ENCODE peak calls at places on chromosomes 1 and 21, in ten cellular contexts. X is H9, G is ovary, Z is astrocyte of the spinal cord, M is uterus, H is dorsolateral prefrontal cortex, V is kidney, N is transverse colon, T is HL-60, Q is AG09309. F is an unnamed sample.

GRCh38 chr1:41724248-41724647 is 194.5 kb downstream of the HIVEP3 start:
- DNase-seq in N (no peak), T (no peak), G (no peak), Q (no peak), V (no peak), H (no peak), M (no peak), Z (no peak), X (no peak), F (no peak)

GRCh38 chr1:44260792-44261474 is 47.7 kb downstream of the DMAP1 start:
- DNase-seq in Q (no peak), V (no peak), X (no peak), N (peak), M (no peak), H (no peak), Z (no peak), T (no peak), G (no peak), F (no peak)

GRCh38 chr1:47656719-47657685 is 219.2 kb downstream of the FOXD2 start:
- DNase-seq in V (peak), Z (peak), T (no peak), N (no peak), X (peak), M (peak), H (no peak), G (no peak), Q (no peak), F (no peak)

GRCh38 chr1:15384301-15384901 is 25.3 kb upstream of the EFHD2 start:
- DNase-seq in H (peak), V (no peak), M (no peak), T (no peak), Z (peak), Q (no peak), X (peak), N (peak), G (no peak), F (no peak)

GRCh38 chr1:25807480-25808390 is 7.7 kb downstream of the SELENON start:
- DNase-seq in V (peak), H (no peak), G (no peak), Z (no peak), T (no peak), N (no peak), M (no peak), Q (no peak), X (no peak), F (no peak)

GRCh38 chr1:3012511-3013291 is 8.6 kb upstream of the ACTRT2 start:
- DNase-seq in M (peak), N (peak), H (peak), G (peak), X (peak), Q (no peak), Z (peak), V (peak), T (no peak), F (no peak)

GRCh38 chr1:198118136-198118535 is 38.7 kb upstream of the NEK7 start:
- DNase-seq in Q (peak), M (peak), X (no peak), H (no peak), V (peak), N (peak), T (no peak), Z (peak), G (peak), F (no peak)

GRCh38 chr1:41882068-41882477 is 36.6 kb downstream of the HIVEP3 start:
- DNase-seq in Z (no peak), H (no peak), X (no peak), T (no peak), V (no peak), M (no peak), N (peak), Q (no peak), G (no peak), F (no peak)

GRCh38 chr1:230231739-230232075 is 164.7 kb downstream of the GALNT2 start:
- DNase-seq in N (peak), T (no peak), V (peak), Z (peak), H (no peak), X (no peak), Q (no peak), G (peak), M (no peak), F (no peak)

GRCh38 chr1:95035536-95035935 is 37.2 kb downstream of the ALG14 start:
- DNase-seq in T (no peak), N (no peak), X (no peak), G (no peak), Q (peak), V (no peak), H (no peak), M (no peak), Z (peak), F (no peak)

GRCh38 chr1:116737020-116737854 is 17.0 kb upstream of the CD2 start:
- DNase-seq in G (no peak), V (no peak), M (peak), H (peak), Z (peak), X (peak), N (peak), T (peak), Q (peak), F (no peak)

GRCh38 chr1:4730078-4730477 is 75.7 kb downstream of the AJAP1 start:
- DNase-seq in X (no peak), M (no peak), Q (no peak), G (no peak), T (no peak), N (no peak), Z (no peak), H (no peak), V (no peak), F (no peak)

GRCh38 chr1:27473755-27474154 is 16.2 kb downstream of the WASF2 start:
- DNase-seq in G (no peak), X (no peak), N (no peak), M (no peak), H (no peak), T (no peak), V (no peak), Z (no peak), Q (no peak), F (no peak)

GRCh38 chr1:156054500-156055342 is at the start of gene LAMTOR2:
- DNase-seq in V (peak), G (peak), X (peak), N (peak), Q (peak), M (peak), T (peak), Z (peak), H (peak), F (peak)

GRCh38 chr1:84720275-84720780 is 30.1 kb upstream of the SSX2IP start:
- DNase-seq in T (no peak), N (no peak), X (no peak), V (no peak), H (no peak), Z (no peak), M (no peak), Q (no peak), G (no peak), F (no peak)

GRCh38 chr1:5456090-5456789 is 536.0 kb downstream of the NPHP4 start:
- DNase-seq in H (no peak), V (no peak), Z (no peak), Q (no peak), T (no peak), M (no peak), X (no peak), N (no peak), G (no peak), F (no peak)

GRCh38 chr1:81584398-81584797 is 216.3 kb upstream of the ADGRL2 start:
- DNase-seq in Q (no peak), Z (no peak), N (no peak), X (no peak), M (no peak), T (no peak), V (no peak), G (no peak), H (no peak), F (no peak)

GRCh38 chr1:204924013-204924759 is 53.5 kb downstream of the NFASC start:
- DNase-seq in G (no peak), M (no peak), H (no peak), Q (no peak), Z (no peak), T (no peak), V (no peak), X (peak), N (no peak), F (no peak)

GRCh38 chr1:34590211-34590623 is 164.6 kb upstream of the GJB5 start:
- DNase-seq in V (peak), T (no peak), M (no peak), N (no peak), Q (no peak), X (peak), G (no peak), Z (no peak), H (no peak), F (no peak)

GRCh38 chr1:34591751-34592629 is 162.9 kb upstream of the GJB5 start:
- DNase-seq in T (no peak), N (no peak), Z (no peak), V (no peak), M (no peak), X (no peak), G (no peak), Q (no peak), H (no peak), F (no peak)
- TF ChIP-seq CTCF in T (peak), N (no peak), Z (no peak), V (no peak), M (no peak), X (peak), G (no peak), Q (peak), H (no peak), F (peak)

GRCh38 chr1:1752671-1753606 is 25.3 kb downstream of the NADK start:
- DNase-seq in Z (no peak), V (peak), N (no peak), G (no peak), H (peak), Q (no peak), M (no peak), X (no peak), T (no peak), F (no peak)
- TF ChIP-seq CTCF in Z (no peak), V (no peak), N (no peak), G (no peak), H (no peak), Q (no peak), M (no peak), X (no peak), T (no peak), F (no peak)

GRCh38 chr1:178379807-178380206 is 117.0 kb downstream of the CLEC20A start:
- DNase-seq in Q (no peak), H (no peak), M (no peak), V (no peak), G (no peak), Z (no peak), X (peak), N (no peak), T (no peak), F (no peak)
- TF ChIP-seq CTCF in Q (no peak), H (no peak), M (no peak), V (no peak), G (no peak), Z (peak), X (peak), N (no peak), T (no peak), F (peak)

DNA sequence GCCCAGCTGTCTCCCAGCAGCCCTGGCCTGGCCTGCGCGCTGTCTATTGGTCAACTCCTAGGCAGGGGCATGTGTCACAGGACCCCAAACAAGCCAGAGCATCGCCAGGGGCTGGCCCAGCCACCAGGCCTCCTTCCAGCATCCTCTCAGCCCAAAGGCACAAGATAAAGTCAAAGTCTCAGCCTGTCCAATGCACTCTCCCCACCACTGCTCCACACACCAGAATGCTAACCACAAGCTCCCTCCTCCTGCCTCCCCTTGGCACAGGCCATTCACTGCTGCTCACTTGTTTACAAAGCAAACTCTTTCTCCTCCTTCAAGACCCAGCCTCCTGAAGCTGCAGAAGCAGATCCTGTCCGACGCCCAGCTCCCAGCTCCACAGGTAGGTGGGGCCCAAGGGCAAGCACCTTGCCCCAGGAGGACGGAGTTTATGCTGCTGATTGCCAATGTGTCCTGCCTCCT is 133.4 kb downstream of the DMRTB1 start:
- DNase-seq in Q (peak), V (no peak), M (peak), H (no peak), T (no peak), G (no peak), N (peak), Z (peak), X (peak), F (no peak)
- TF ChIP-seq CTCF in Q (no peak), V (no peak), M (no peak), H (no peak), T (no peak), G (no peak), N (no peak), Z (peak), X (peak), F (peak)

DNA sequence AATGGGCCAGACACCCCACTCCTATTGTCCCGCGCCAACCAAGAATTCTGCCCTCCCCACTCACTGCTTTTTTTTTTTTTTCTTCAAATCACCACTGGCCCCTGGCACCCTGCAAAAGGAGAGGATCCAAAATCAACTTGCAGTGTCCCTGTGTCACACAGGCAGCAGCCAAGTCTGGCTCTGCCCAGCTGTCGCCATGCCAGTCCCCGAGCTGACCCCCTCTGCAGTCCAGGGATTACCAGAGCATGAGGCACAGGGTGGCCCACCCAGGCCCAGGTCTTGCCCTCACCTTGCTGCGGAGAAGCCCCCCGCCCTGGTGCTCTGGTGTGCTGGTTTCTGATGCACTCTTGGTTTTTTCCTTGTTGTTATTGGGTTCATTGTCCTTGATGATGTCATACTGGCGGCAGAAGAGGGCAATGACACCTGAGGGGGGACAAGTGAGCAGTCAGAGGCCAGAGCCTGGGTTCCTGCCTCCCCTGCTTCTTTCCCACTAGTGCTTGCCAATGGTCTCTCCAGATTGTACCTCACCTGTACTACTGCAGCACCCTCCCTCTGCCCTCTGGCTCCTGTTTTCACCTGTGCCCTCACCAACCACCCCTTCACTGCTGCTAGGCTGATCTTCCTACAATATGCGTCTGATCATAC is 6.2 kb downstream of the FNDC5 start:
- DNase-seq in Q (no peak), V (no peak), Z (no peak), G (no peak), N (no peak), T (no peak), M (no peak), X (no peak), H (no peak), F (no peak)
- TF ChIP-seq CTCF in Q (no peak), V (no peak), Z (no peak), G (no peak), N (no peak), T (no peak), M (no peak), X (no peak), H (no peak), F (no peak)

GRCh38 chr1:154609398-154610380 is 1.7 kb upstream of the ADAR start:
- DNase-seq in Z (no peak), G (no peak), Q (no peak), X (peak), N (peak), M (no peak), V (no peak), T (no peak), H (no peak), F (no peak)

GRCh38 chr1:154607084-154607747 is 770 bp downstream of the ADAR start:
- DNase-seq in V (no peak), M (no peak), G (no peak), H (no peak), Z (peak), X (no peak), Q (no peak), T (no peak), N (peak), F (peak)

GRCh38 chr1:154611150-154611865 is 3.3 kb upstream of the ADAR start:
- DNase-seq in Q (no peak), X (no peak), M (no peak), V (no peak), N (no peak), G (no peak), H (no peak), Z (no peak), T (no peak), F (no peak)

GRCh38 chr1:154608522-154609294 is 722 bp upstream of the ADAR start:
- DNase-seq in X (peak), T (no peak), Z (peak), M (no peak), G (peak), V (peak), N (peak), H (peak), Q (no peak), F (no peak)

GRCh38 chr1:154607748-154608521 is at the start of gene ADAR:
- DNase-seq in Z (peak), Q (peak), T (peak), G (peak), M (peak), N (peak), H (peak), X (peak), V (peak), F (peak)
- TF ChIP-seq CTCF in Z (no peak), Q (no peak), T (no peak), G (no peak), M (no peak), N (no peak), H (no peak), X (no peak), V (no peak), F (no peak)

GRCh38 chr1:215526147-215526845 is 40.8 kb upstream of the KCTD3 start:
- DNase-seq in X (no peak), M (no peak), N (no peak), T (peak), V (no peak), Q (no peak), G (no peak), H (no peak), Z (peak), F (no peak)

GRCh38 chr1:215521279-215521678 is 45.8 kb upstream of the KCTD3 start:
- DNase-seq in V (no peak), M (no peak), Z (no peak), N (no peak), G (no peak), X (no peak), T (no peak), Q (no peak), H (no peak), F (no peak)

GRCh38 chr1:215526846-215527151 is 40.3 kb upstream of the KCTD3 start:
- DNase-seq in H (no peak), M (no peak), T (no peak), G (no peak), N (no peak), V (no peak), Z (no peak), Q (no peak), X (no peak), F (no peak)

GRCh38 chr1:215523906-215524305 is 43.2 kb upstream of the KCTD3 start:
- DNase-seq in T (no peak), Z (peak), G (no peak), V (no peak), Q (no peak), X (no peak), N (no peak), M (no peak), H (no peak), F (no peak)

DNA sequence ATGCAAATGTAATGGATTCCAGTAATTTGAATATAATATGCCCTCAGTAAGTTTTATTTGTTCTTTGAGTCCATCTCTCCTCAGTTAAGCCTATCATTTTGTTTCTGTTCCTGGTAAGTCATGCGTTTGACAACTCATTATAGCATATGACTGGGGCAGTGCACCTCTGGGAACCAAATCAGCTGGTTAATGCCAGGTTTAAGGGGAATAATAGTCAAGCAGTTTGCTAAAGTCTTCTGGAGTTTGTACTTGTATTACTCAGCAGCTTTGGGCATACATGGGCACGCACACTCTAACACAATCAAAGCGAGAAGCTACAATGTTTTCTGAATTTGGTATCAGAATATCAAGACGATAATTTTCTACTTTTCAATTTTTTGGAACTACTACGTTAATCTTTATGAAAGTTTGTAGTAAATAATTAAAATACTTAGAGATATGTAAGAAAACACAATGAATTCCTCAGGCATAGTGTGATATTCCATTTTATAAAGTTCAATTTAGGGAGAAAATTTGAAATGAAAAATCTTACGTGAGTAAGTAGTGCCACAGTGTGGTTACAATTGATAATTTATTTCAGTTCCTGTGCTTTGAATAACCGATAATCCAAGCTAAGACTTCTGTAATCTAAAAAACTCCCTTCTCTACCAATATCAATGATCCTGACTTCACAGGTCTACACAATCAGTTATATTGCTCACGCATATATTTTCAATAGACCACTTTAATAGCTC is 43.8 kb upstream of the KCTD3 start:
- DNase-seq in V (no peak), M (no peak), X (no peak), G (no peak), Q (no peak), H (no peak), Z (peak), N (no peak), T (no peak), F (peak)
- TF ChIP-seq CTCF in V (no peak), M (no peak), X (peak), G (no peak), Q (no peak), H (no peak), Z (peak), N (no peak), T (no peak), F (no peak)

GRCh38 chr1:89804646-89805237 is 16.1 kb upstream of the LRRC8D start:
- DNase-seq in H (peak), M (peak), V (peak), N (peak), Q (no peak), T (peak), X (peak), Z (peak), G (peak), F (no peak)
- TF ChIP-seq CTCF in H (peak), M (peak), V (peak), N (peak), Q (peak), T (peak), X (peak), Z (peak), G (peak), F (peak)

GRCh38 chr21:25639167-25639921 is at the start of gene JAM2:
- DNase-seq in T (no peak), H (peak), M (peak), V (peak), Z (peak), N (peak), G (peak), X (peak), Q (no peak), F (no peak)
- TF ChIP-seq CTCF in T (no peak), H (no peak), M (peak), V (peak), Z (peak), N (peak), G (peak), X (peak), Q (peak), F (no peak)

DNA sequence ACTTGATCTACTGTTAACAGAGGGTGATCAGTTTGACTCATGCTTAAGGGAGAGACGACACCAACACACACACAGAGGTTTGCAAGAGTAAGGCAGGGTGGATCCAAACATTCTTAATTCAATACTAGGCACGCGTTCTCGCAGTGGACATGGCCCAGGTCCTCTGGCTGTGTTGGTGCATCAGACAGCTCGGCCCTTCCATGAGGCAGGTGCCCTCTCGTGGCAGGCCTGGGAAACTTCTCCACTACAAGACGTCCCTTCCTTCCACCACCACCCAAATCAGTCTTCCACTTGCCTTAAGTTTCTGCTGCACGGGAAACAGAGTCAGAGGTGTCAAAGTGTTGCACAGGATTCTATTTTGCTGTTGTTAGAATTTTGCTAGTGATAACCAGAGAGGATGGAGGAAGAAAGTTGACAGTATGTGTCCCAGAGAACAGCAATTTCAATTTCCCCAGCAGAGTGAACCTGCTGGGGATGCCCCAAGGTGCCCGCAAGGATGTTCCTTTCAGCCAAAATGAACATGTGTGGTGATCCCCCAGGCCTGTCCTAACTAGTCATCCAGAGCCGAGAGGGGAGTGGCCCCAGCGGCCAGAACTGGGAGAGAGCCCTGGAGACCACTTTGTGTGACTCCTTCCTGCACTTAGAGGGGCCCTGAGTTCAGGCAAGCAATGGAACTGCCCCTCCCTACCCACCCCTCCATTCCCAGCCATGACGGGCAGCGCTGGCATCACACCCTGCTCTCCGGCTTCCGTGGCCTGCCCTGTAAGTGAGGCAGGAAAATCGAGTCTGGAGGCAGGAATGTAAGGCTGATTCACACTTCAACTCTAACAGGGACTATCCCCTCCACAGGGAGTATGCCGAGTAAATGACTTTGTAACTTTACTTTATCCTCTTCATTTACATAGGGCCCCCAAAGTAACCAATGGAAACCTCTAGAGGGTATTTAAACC is 34.8 kb downstream of the MX1 start:
- DNase-seq in Z (peak), T (peak), N (peak), X (peak), G (peak), M (peak), H (peak), V (peak), Q (peak), F (no peak)
- TF ChIP-seq CTCF in Z (peak), T (peak), N (peak), X (peak), G (peak), M (peak), H (peak), V (peak), Q (peak), F (peak)